ENCODE peak calls at places on chromosomes 2 and 18, in six cellular contexts. One of them, this sample, is unnamed.

GRCh38 chr2:18050001-18050400 is 171.5 kb downstream of the KCNS3 start:
- DNase-seq in psoas muscle: no peak
- DNase-seq in stimulated activated CD8-positive, alpha-beta memory T cell treated with anti-CD3 and anti-CD28 coated beads, Interleukin-7, amount 100 ng/mL, for 24 hours: no peak
- DNase-seq in HL-60: no peak
- DNase-seq in T-helper 1 cell: no peak
- DNase-seq in astrocyte of the cerebellum: no peak
- DNase-seq in this sample: no peak

GRCh38 chr2:229407170-229407569 is 136.1 kb upstream of the PID1 start:
- DNase-seq in psoas muscle: peak; percentile 85
- DNase-seq in stimulated activated CD8-positive, alpha-beta memory T cell treated with anti-CD3 and anti-CD28 coated beads, Interleukin-7, amount 100 ng/mL, for 24 hours: no peak
- DNase-seq in HL-60: no peak
- DNase-seq in T-helper 1 cell: no peak
- DNase-seq in astrocyte of the cerebellum: peak; percentile 80
- DNase-seq in this sample: peak; percentile 85

GRCh38 chr2:19104503-19104902 is 253.9 kb downstream of the OSR1 start:
- DNase-seq in psoas muscle: no peak
- DNase-seq in stimulated activated CD8-positive, alpha-beta memory T cell treated with anti-CD3 and anti-CD28 coated beads, Interleukin-7, amount 100 ng/mL, for 24 hours: no peak
- DNase-seq in HL-60: no peak
- DNase-seq in T-helper 1 cell: no peak
- DNase-seq in astrocyte of the cerebellum: no peak
- DNase-seq in this sample: no peak

GRCh38 chr2:158072361-158072760 is 29.3 kb upstream of the UPP2 start:
- DNase-seq in psoas muscle: no peak
- DNase-seq in stimulated activated CD8-positive, alpha-beta memory T cell treated with anti-CD3 and anti-CD28 coated beads, Interleukin-7, amount 100 ng/mL, for 24 hours: no peak
- DNase-seq in HL-60: no peak
- DNase-seq in T-helper 1 cell: no peak
- DNase-seq in astrocyte of the cerebellum: no peak
- DNase-seq in this sample: no peak

GRCh38 chr18:12346240-12346565 is 30.8 kb downstream of the AFG3L2 start:
- DNase-seq in psoas muscle: no peak
- DNase-seq in stimulated activated CD8-positive, alpha-beta memory T cell treated with anti-CD3 and anti-CD28 coated beads, Interleukin-7, amount 100 ng/mL, for 24 hours: no peak
- DNase-seq in HL-60: no peak
- DNase-seq in T-helper 1 cell: no peak
- DNase-seq in astrocyte of the cerebellum: no peak
- DNase-seq in this sample: no peak

GRCh38 chr2:42928161-42928691 is 135.8 kb upstream of the HAAO start:
- DNase-seq in psoas muscle: no peak
- DNase-seq in stimulated activated CD8-positive, alpha-beta memory T cell treated with anti-CD3 and anti-CD28 coated beads, Interleukin-7, amount 100 ng/mL, for 24 hours: no peak
- DNase-seq in HL-60: no peak
- DNase-seq in T-helper 1 cell: no peak
- DNase-seq in astrocyte of the cerebellum: no peak
- DNase-seq in this sample: no peak

GRCh38 chr2:234496835-234497591 is at the start of gene ARL4C:
- DNase-seq in psoas muscle: peak; percentile 78
- DNase-seq in stimulated activated CD8-positive, alpha-beta memory T cell treated with anti-CD3 and anti-CD28 coated beads, Interleukin-7, amount 100 ng/mL, for 24 hours: no peak
- DNase-seq in HL-60: no peak
- DNase-seq in T-helper 1 cell: peak; percentile 59
- DNase-seq in astrocyte of the cerebellum: no peak
- DNase-seq in this sample: peak; percentile 78

GRCh38 chr18:77037533-77037932 is 95.0 kb downstream of the MBP start:
- DNase-seq in psoas muscle: no peak
- DNase-seq in stimulated activated CD8-positive, alpha-beta memory T cell treated with anti-CD3 and anti-CD28 coated beads, Interleukin-7, amount 100 ng/mL, for 24 hours: no peak
- DNase-seq in HL-60: no peak
- DNase-seq in T-helper 1 cell: no peak
- DNase-seq in astrocyte of the cerebellum: no peak
- DNase-seq in this sample: no peak

GRCh38 chr2:740446-741293 is 63.5 kb upstream of the TMEM18 start:
- DNase-seq in psoas muscle: peak; percentile 68
- DNase-seq in stimulated activated CD8-positive, alpha-beta memory T cell treated with anti-CD3 and anti-CD28 coated beads, Interleukin-7, amount 100 ng/mL, for 24 hours: no peak
- DNase-seq in HL-60: no peak
- DNase-seq in T-helper 1 cell: peak; percentile 10
- DNase-seq in astrocyte of the cerebellum: peak; percentile 95
- DNase-seq in this sample: peak; percentile 83

GRCh38 chr2:237873961-237874551 is 14.6 kb downstream of the RAMP1 start:
- DNase-seq in psoas muscle: peak; percentile 45
- DNase-seq in stimulated activated CD8-positive, alpha-beta memory T cell treated with anti-CD3 and anti-CD28 coated beads, Interleukin-7, amount 100 ng/mL, for 24 hours: no peak
- DNase-seq in HL-60: no peak
- DNase-seq in T-helper 1 cell: no peak
- DNase-seq in astrocyte of the cerebellum: no peak
- DNase-seq in this sample: peak; percentile 64

GRCh38 chr2:46839045-46839444 is 76.6 kb downstream of the MCFD2 start:
- DNase-seq in psoas muscle: no peak
- DNase-seq in stimulated activated CD8-positive, alpha-beta memory T cell treated with anti-CD3 and anti-CD28 coated beads, Interleukin-7, amount 100 ng/mL, for 24 hours: no peak
- DNase-seq in HL-60: no peak
- DNase-seq in T-helper 1 cell: no peak
- DNase-seq in astrocyte of the cerebellum: no peak
- DNase-seq in this sample: peak; percentile 34

GRCh38 chr18:42113529-42114191 is 158.6 kb downstream of the PIK3C3 start:
- DNase-seq in psoas muscle: no peak
- DNase-seq in stimulated activated CD8-positive, alpha-beta memory T cell treated with anti-CD3 and anti-CD28 coated beads, Interleukin-7, amount 100 ng/mL, for 24 hours: no peak
- DNase-seq in HL-60: peak; percentile 63
- DNase-seq in T-helper 1 cell: no peak
- DNase-seq in astrocyte of the cerebellum: peak; percentile 3
- DNase-seq in this sample: no peak

GRCh38 chr2:119283873-119284331 is 60.3 kb downstream of the STEAP3 start:
- DNase-seq in psoas muscle: peak; percentile 94
- DNase-seq in stimulated activated CD8-positive, alpha-beta memory T cell treated with anti-CD3 and anti-CD28 coated beads, Interleukin-7, amount 100 ng/mL, for 24 hours: no peak
- DNase-seq in HL-60: peak; percentile 50
- DNase-seq in T-helper 1 cell: no peak
- DNase-seq in astrocyte of the cerebellum: peak; percentile 58
- DNase-seq in this sample: peak; percentile 85

GRCh38 chr2:216222650-216223352 is 113.7 kb downstream of the XRCC5 start:
- DNase-seq in psoas muscle: no peak
- DNase-seq in stimulated activated CD8-positive, alpha-beta memory T cell treated with anti-CD3 and anti-CD28 coated beads, Interleukin-7, amount 100 ng/mL, for 24 hours: no peak
- DNase-seq in HL-60: no peak
- DNase-seq in T-helper 1 cell: no peak
- DNase-seq in astrocyte of the cerebellum: no peak
- DNase-seq in this sample: no peak

GRCh38 chr2:101113441-101114267 is 37.5 kb downstream of the TBC1D8 start:
- DNase-seq in psoas muscle: no peak
- DNase-seq in stimulated activated CD8-positive, alpha-beta memory T cell treated with anti-CD3 and anti-CD28 coated beads, Interleukin-7, amount 100 ng/mL, for 24 hours: no peak
- DNase-seq in HL-60: peak; percentile 71
- DNase-seq in T-helper 1 cell: no peak
- DNase-seq in astrocyte of the cerebellum: no peak
- DNase-seq in this sample: no peak

GRCh38 chr2:230472619-230473018 is 56.6 kb downstream of the SP100 start:
- DNase-seq in psoas muscle: no peak
- DNase-seq in stimulated activated CD8-positive, alpha-beta memory T cell treated with anti-CD3 and anti-CD28 coated beads, Interleukin-7, amount 100 ng/mL, for 24 hours: peak; percentile 18
- DNase-seq in HL-60: no peak
- DNase-seq in T-helper 1 cell: no peak
- DNase-seq in astrocyte of the cerebellum: peak; percentile 1
- DNase-seq in this sample: no peak

GRCh38 chr2:218378053-218378452 is 4.0 kb upstream of the SLC11A1 start:
- DNase-seq in psoas muscle: no peak
- DNase-seq in stimulated activated CD8-positive, alpha-beta memory T cell treated with anti-CD3 and anti-CD28 coated beads, Interleukin-7, amount 100 ng/mL, for 24 hours: no peak
- DNase-seq in HL-60: no peak
- DNase-seq in T-helper 1 cell: no peak
- DNase-seq in astrocyte of the cerebellum: no peak
- DNase-seq in this sample: no peak

GRCh38 chr2:152740743-152741328 is 22.4 kb downstream of the ARL6IP6 start:
- DNase-seq in psoas muscle: no peak
- DNase-seq in stimulated activated CD8-positive, alpha-beta memory T cell treated with anti-CD3 and anti-CD28 coated beads, Interleukin-7, amount 100 ng/mL, for 24 hours: no peak
- DNase-seq in HL-60: no peak
- DNase-seq in T-helper 1 cell: no peak
- DNase-seq in astrocyte of the cerebellum: peak; percentile 60
- DNase-seq in this sample: no peak

GRCh38 chr18:63994783-63995399 is 25.0 kb downstream of the SERPINB8 start:
- DNase-seq in psoas muscle: no peak
- DNase-seq in stimulated activated CD8-positive, alpha-beta memory T cell treated with anti-CD3 and anti-CD28 coated beads, Interleukin-7, amount 100 ng/mL, for 24 hours: peak; percentile 28
- DNase-seq in HL-60: no peak
- DNase-seq in T-helper 1 cell: peak; percentile 30
- DNase-seq in astrocyte of the cerebellum: peak; percentile 26
- DNase-seq in this sample: peak; percentile 35

GRCh38 chr2:213490087-213490486 is 205.8 kb downstream of the SPAG16 start:
- DNase-seq in psoas muscle: no peak
- DNase-seq in stimulated activated CD8-positive, alpha-beta memory T cell treated with anti-CD3 and anti-CD28 coated beads, Interleukin-7, amount 100 ng/mL, for 24 hours: no peak
- DNase-seq in HL-60: no peak
- DNase-seq in T-helper 1 cell: no peak
- DNase-seq in astrocyte of the cerebellum: no peak
- DNase-seq in this sample: no peak

GRCh38 chr18:11154369-11154982 is 5.1 kb upstream of the PIEZO2 start:
- DNase-seq in psoas muscle: no peak
- DNase-seq in stimulated activated CD8-positive, alpha-beta memory T cell treated with anti-CD3 and anti-CD28 coated beads, Interleukin-7, amount 100 ng/mL, for 24 hours: no peak
- DNase-seq in HL-60: no peak
- DNase-seq in T-helper 1 cell: no peak
- DNase-seq in astrocyte of the cerebellum: peak; percentile 58
- DNase-seq in this sample: no peak

GRCh38 chr2:26178746-26179436 is 6.0 kb downstream of the GAREM2 start:
- DNase-seq in psoas muscle: peak; percentile 64
- DNase-seq in stimulated activated CD8-positive, alpha-beta memory T cell treated with anti-CD3 and anti-CD28 coated beads, Interleukin-7, amount 100 ng/mL, for 24 hours: no peak
- DNase-seq in HL-60: no peak
- DNase-seq in T-helper 1 cell: no peak
- DNase-seq in astrocyte of the cerebellum: no peak
- DNase-seq in this sample: no peak

GRCh38 chr2:205590759-205591158 is 91.5 kb upstream of the NRP2 start:
- DNase-seq in psoas muscle: no peak
- DNase-seq in stimulated activated CD8-positive, alpha-beta memory T cell treated with anti-CD3 and anti-CD28 coated beads, Interleukin-7, amount 100 ng/mL, for 24 hours: no peak
- DNase-seq in HL-60: no peak
- DNase-seq in T-helper 1 cell: no peak
- DNase-seq in astrocyte of the cerebellum: no peak
- DNase-seq in this sample: no peak

GRCh38 chr2:177489719-177490301 is 97.2 kb downstream of the AGPS start:
- DNase-seq in psoas muscle: no peak
- DNase-seq in stimulated activated CD8-positive, alpha-beta memory T cell treated with anti-CD3 and anti-CD28 coated beads, Interleukin-7, amount 100 ng/mL, for 24 hours: no peak
- DNase-seq in HL-60: no peak
- DNase-seq in T-helper 1 cell: no peak
- DNase-seq in astrocyte of the cerebellum: peak; percentile 28
- DNase-seq in this sample: no peak

GRCh38 chr18:48127546-48128105 is 197.2 kb upstream of the SMAD2 start:
- DNase-seq in psoas muscle: no peak
- DNase-seq in stimulated activated CD8-positive, alpha-beta memory T cell treated with anti-CD3 and anti-CD28 coated beads, Interleukin-7, amount 100 ng/mL, for 24 hours: no peak
- DNase-seq in HL-60: no peak
- DNase-seq in T-helper 1 cell: no peak
- DNase-seq in astrocyte of the cerebellum: no peak
- DNase-seq in this sample: no peak

GRCh38 chr2:7881038-7881437 is 800.8 kb upstream of the ID2 start:
- DNase-seq in psoas muscle: no peak
- DNase-seq in stimulated activated CD8-positive, alpha-beta memory T cell treated with anti-CD3 and anti-CD28 coated beads, Interleukin-7, amount 100 ng/mL, for 24 hours: no peak
- DNase-seq in HL-60: no peak
- DNase-seq in T-helper 1 cell: no peak
- DNase-seq in astrocyte of the cerebellum: peak; percentile 39
- DNase-seq in this sample: no peak

GRCh38 chr2:127134235-127134634 is 27.3 kb upstream of the BIN1 start:
- DNase-seq in psoas muscle: no peak
- DNase-seq in stimulated activated CD8-positive, alpha-beta memory T cell treated with anti-CD3 and anti-CD28 coated beads, Interleukin-7, amount 100 ng/mL, for 24 hours: no peak
- DNase-seq in HL-60: no peak
- DNase-seq in T-helper 1 cell: no peak
- DNase-seq in astrocyte of the cerebellum: no peak
- DNase-seq in this sample: no peak

GRCh38 chr18:45627204-45627526 is 11.9 kb downstream of the SLC14A2 start:
- DNase-seq in psoas muscle: no peak
- DNase-seq in stimulated activated CD8-positive, alpha-beta memory T cell treated with anti-CD3 and anti-CD28 coated beads, Interleukin-7, amount 100 ng/mL, for 24 hours: no peak
- DNase-seq in HL-60: no peak
- DNase-seq in T-helper 1 cell: no peak
- DNase-seq in astrocyte of the cerebellum: no peak
- DNase-seq in this sample: no peak

GRCh38 chr2:4903676-4904348 is 788.4 kb upstream of the SOX11 start:
- DNase-seq in psoas muscle: no peak
- DNase-seq in stimulated activated CD8-positive, alpha-beta memory T cell treated with anti-CD3 and anti-CD28 coated beads, Interleukin-7, amount 100 ng/mL, for 24 hours: no peak
- DNase-seq in HL-60: no peak
- DNase-seq in T-helper 1 cell: no peak
- DNase-seq in astrocyte of the cerebellum: no peak
- DNase-seq in this sample: no peak

GRCh38 chr2:142907653-142908052 is 30.2 kb downstream of the KYNU start:
- DNase-seq in psoas muscle: no peak
- DNase-seq in stimulated activated CD8-positive, alpha-beta memory T cell treated with anti-CD3 and anti-CD28 coated beads, Interleukin-7, amount 100 ng/mL, for 24 hours: no peak
- DNase-seq in HL-60: no peak
- DNase-seq in T-helper 1 cell: no peak
- DNase-seq in astrocyte of the cerebellum: no peak
- DNase-seq in this sample: no peak

GRCh38 chr2:50930726-50931125 is 101.2 kb downstream of the NRXN1 start:
- DNase-seq in psoas muscle: no peak
- DNase-seq in stimulated activated CD8-positive, alpha-beta memory T cell treated with anti-CD3 and anti-CD28 coated beads, Interleukin-7, amount 100 ng/mL, for 24 hours: no peak
- DNase-seq in HL-60: no peak
- DNase-seq in T-helper 1 cell: no peak
- DNase-seq in astrocyte of the cerebellum: no peak
- DNase-seq in this sample: no peak

GRCh38 chr18:59546164-59546563 is 151.1 kb downstream of the CCBE1 start:
- DNase-seq in psoas muscle: no peak
- DNase-seq in stimulated activated CD8-positive, alpha-beta memory T cell treated with anti-CD3 and anti-CD28 coated beads, Interleukin-7, amount 100 ng/mL, for 24 hours: no peak
- DNase-seq in HL-60: no peak
- DNase-seq in T-helper 1 cell: no peak
- DNase-seq in astrocyte of the cerebellum: no peak
- DNase-seq in this sample: no peak

GRCh38 chr2:127719301-127720218 is 18.3 kb downstream of the SFT2D3 start:
- DNase-seq in psoas muscle: no peak
- DNase-seq in stimulated activated CD8-positive, alpha-beta memory T cell treated with anti-CD3 and anti-CD28 coated beads, Interleukin-7, amount 100 ng/mL, for 24 hours: no peak
- DNase-seq in HL-60: no peak
- DNase-seq in T-helper 1 cell: no peak
- DNase-seq in astrocyte of the cerebellum: no peak
- DNase-seq in this sample: no peak

GRCh38 chr2:190697421-190697820 is 48.5 kb downstream of the NAB1 start:
- DNase-seq in psoas muscle: no peak
- DNase-seq in stimulated activated CD8-positive, alpha-beta memory T cell treated with anti-CD3 and anti-CD28 coated beads, Interleukin-7, amount 100 ng/mL, for 24 hours: no peak
- DNase-seq in HL-60: no peak
- DNase-seq in T-helper 1 cell: no peak
- DNase-seq in astrocyte of the cerebellum: no peak
- DNase-seq in this sample: no peak

GRCh38 chr2:37753758-37754157 is 82.3 kb upstream of the CDC42EP3 start:
- DNase-seq in psoas muscle: no peak
- DNase-seq in stimulated activated CD8-positive, alpha-beta memory T cell treated with anti-CD3 and anti-CD28 coated beads, Interleukin-7, amount 100 ng/mL, for 24 hours: no peak
- DNase-seq in HL-60: no peak
- DNase-seq in T-helper 1 cell: no peak
- DNase-seq in astrocyte of the cerebellum: no peak
- DNase-seq in this sample: no peak

GRCh38 chr2:177394622-177395021 is 2.0 kb downstream of the AGPS start:
- DNase-seq in psoas muscle: no peak
- DNase-seq in stimulated activated CD8-positive, alpha-beta memory T cell treated with anti-CD3 and anti-CD28 coated beads, Interleukin-7, amount 100 ng/mL, for 24 hours: no peak
- DNase-seq in HL-60: no peak
- DNase-seq in T-helper 1 cell: no peak
- DNase-seq in astrocyte of the cerebellum: no peak
- DNase-seq in this sample: no peak

GRCh38 chr2:100733344-100734187 is 86.4 kb upstream of the NPAS2 start:
- DNase-seq in psoas muscle: peak; percentile 80
- DNase-seq in stimulated activated CD8-positive, alpha-beta memory T cell treated with anti-CD3 and anti-CD28 coated beads, Interleukin-7, amount 100 ng/mL, for 24 hours: no peak
- DNase-seq in HL-60: peak; percentile 97
- DNase-seq in T-helper 1 cell: no peak
- DNase-seq in astrocyte of the cerebellum: no peak
- DNase-seq in this sample: peak; percentile 51

This sample was measured in tibial artery.